ENCODE peak calls at places on chromosome 17, in eight cellular contexts. F is heart right ventricle, X is fibroblast of the aortic adventitia, M is HFF-Myc, U is choroid plexus epithelial cell, Y is epithelial cell of proximal tubule, J is cardiac fibroblast, L is fibroblast of mammary gland. W is an unnamed sample.

GRCh38 chr17:76384987-76385891 is 830 bp downstream of the SPHK1 start:
- DNase-seq in F (peak; percentile 45), X (peak; percentile 70), M (no peak), U (peak; percentile 77), Y (no peak), J (peak; percentile 91), L (peak; percentile 90), W (no peak)

GRCh38 chr17:44932526-44933097 is 15.0 kb downstream of the KIF18B start:
- DNase-seq in F (no peak), X (no peak), M (no peak), U (no peak), Y (no peak), J (no peak), L (no peak), W (no peak)

GRCh38 chr17:78580277-78580804 is 3.1 kb upstream of the DNAH17 start:
- DNase-seq in F (no peak), X (no peak), M (no peak), U (no peak), Y (no peak), J (no peak), L (no peak), W (no peak)

GRCh38 chr17:12342609-12343248 is 322.1 kb downstream of the MAP2K4 start:
- DNase-seq in F (no peak), X (peak; percentile 3), M (peak; percentile 9), U (peak; percentile 45), Y (no peak), J (peak; percentile 51), L (peak; percentile 45), W (no peak)

GRCh38 chr17:69723741-69724140 is 309.2 kb downstream of the MAP2K6 start:
- DNase-seq in F (no peak), X (no peak), M (no peak), U (peak; percentile 49), Y (no peak), J (peak; percentile 38), L (peak; percentile 15), W (no peak)

GRCh38 chr17:83103200-83103937 is 24.0 kb downstream of the METRNL start:
- DNase-seq in F (peak; percentile 70), X (no peak), M (no peak), U (no peak), Y (no peak), J (no peak), L (peak; percentile 39), W (no peak)

GRCh38 chr17:32920293-32920692 is 7.7 kb upstream of the TMEM98 start:
- DNase-seq in F (no peak), X (no peak), M (no peak), U (no peak), Y (no peak), J (no peak), L (no peak), W (no peak)

GRCh38 chr17:58084317-58084981 is 1.2 kb downstream of the DYNLL2 start:
- DNase-seq in F (peak; percentile 29), X (peak; percentile 8), M (no peak), U (peak; percentile 23), Y (no peak), J (peak; percentile 15), L (peak; percentile 11), W (peak; percentile 38)

GRCh38 chr17:3534881-3535252 is 22.7 kb downstream of the TRPV3 start:
- DNase-seq in F (no peak), X (peak; percentile 75), M (no peak), U (peak; percentile 52), Y (no peak), J (peak; percentile 53), L (peak; percentile 61), W (no peak)

GRCh38 chr17:80441133-80441578 is 26.2 kb downstream of the ENDOV start:
- DNase-seq in F (peak; percentile 32), X (peak; percentile 34), M (no peak), U (peak; percentile 56), Y (no peak), J (peak; percentile 33), L (peak; percentile 28), W (no peak)

GRCh38 chr17:48596735-48597491 is 3.3 kb upstream of the HOXB5 start:
- DNase-seq in F (no peak), X (no peak), M (no peak), U (no peak), Y (no peak), J (no peak), L (peak; percentile 72), W (no peak)
- H3K4me3 ChIP-seq in F (peak overlapping the region; percentile 39), X (peak overlapping the region; percentile 70), M (no peak overlapping the region), U (no peak overlapping the region), Y (peak overlapping the region; percentile 74), J (no peak overlapping the region), L (peak overlapping the region; percentile 65), W (peak overlapping the region; percentile 57)

DNA sequence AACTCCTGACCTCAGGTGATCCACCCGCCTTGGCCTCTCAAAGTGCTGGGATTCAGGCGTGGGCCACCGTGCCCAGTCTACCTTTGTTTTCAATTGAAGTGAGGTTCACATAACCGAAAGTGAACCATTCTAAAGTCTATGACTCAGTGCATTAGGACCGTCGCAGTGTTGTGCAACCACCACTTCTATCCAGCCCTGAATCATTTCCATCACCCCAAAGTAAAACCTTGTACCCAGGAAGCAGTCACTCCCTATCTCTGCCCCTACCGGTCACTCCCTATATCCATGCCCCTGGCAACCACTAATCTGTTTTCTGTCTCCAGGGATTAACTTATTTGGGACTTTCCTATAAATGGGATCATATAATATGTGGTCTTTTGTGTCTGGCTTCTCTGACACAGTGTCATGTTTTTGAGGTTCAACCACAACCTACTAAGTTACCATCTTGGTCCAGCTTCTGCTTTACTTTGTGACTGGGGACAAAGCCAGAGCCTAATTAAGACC is 28.3 kb upstream of the CDC42EP4 start:
- DNase-seq in F (no peak), X (peak; percentile 94), M (peak; percentile 87), U (peak; percentile 93), Y (peak; percentile 92), J (peak; percentile 97), L (peak; percentile 95), W (no peak)
- TF ChIP-seq CTCF in F (no peak), X (peak; percentile 59), M (peak; percentile 60), U (peak; percentile 49), Y (peak; percentile 62), J (peak; percentile 55), L (peak; percentile 73), W (no peak)

DNA sequence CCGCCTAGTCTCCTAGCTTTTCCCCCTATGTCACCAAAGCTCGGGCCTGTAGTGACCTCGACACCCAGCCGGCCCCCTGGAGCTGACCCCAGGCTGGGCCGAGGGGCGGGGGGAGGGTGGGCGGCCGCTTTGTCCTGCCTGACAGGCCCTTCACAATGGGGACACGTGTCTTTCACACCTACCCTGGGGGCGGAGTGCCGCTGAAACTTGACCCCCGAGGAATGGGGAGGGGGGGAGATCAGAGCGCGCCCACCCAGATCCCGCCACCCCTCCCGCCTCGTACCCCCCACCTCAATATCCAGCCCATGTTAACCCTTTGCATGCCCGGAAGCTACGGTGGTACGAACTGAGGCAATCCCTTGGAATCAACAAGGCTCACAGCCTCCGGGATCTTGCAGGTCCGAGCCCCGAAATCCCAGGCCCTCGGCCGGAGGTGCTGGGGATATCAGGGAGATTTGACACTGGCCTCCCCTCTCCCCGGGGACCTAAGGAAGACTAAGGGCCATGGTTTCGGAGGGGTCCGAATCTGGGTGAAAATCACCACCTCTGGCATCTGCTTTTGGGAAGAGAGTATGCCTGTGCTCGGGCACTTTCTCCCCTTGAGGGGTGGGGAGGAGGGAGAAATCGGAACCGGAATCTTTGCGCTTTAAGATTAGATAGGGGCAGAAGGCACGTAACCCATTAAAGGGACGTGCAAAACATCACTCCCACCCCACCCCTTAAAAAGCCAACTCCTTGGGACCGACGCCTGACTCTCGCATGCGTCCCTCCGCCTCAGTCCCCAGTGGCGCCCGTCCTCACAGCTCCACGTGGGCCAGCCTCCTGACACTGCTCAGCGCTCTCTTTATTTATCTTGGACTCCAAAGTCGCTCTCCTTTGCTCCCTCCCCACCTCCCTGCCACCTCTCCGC is 2.6 kb downstream of the NOG start:
- DNase-seq in F (no peak), X (no peak), M (no peak), U (no peak), Y (no peak), J (no peak), L (no peak), W (no peak)
- H3K4me3 ChIP-seq in F (peak overlapping the region; percentile 27), X (no peak overlapping the region), M (peak overlapping the region; percentile 69), U (no peak overlapping the region), Y (peak overlapping the region; percentile 51), J (no peak overlapping the region), L (no peak overlapping the region), W (no peak overlapping the region)

GRCh38 chr17:27532269-27533067 is 76.2 kb downstream of the KSR1 start:
- DNase-seq in F (no peak), X (no peak), M (no peak), U (peak; percentile 99), Y (no peak), J (no peak), L (peak; percentile 20), W (no peak)
- TF ChIP-seq CTCF in F (no peak), X (no peak), M (no peak), U (no peak), Y (no peak), J (no peak), L (no peak), W (no peak)

GRCh38 chr17:39615434-39615833 is 7.7 kb upstream of the NEUROD2 start:
- DNase-seq in F (no peak), X (no peak), M (no peak), U (no peak), Y (no peak), J (no peak), L (no peak), W (no peak)
- H3K4me3 ChIP-seq in F (no peak overlapping the region), X (no peak overlapping the region), M (no peak overlapping the region), U (no peak overlapping the region), Y (no peak overlapping the region), J (no peak overlapping the region), L (no peak overlapping the region), W (no peak overlapping the region)

GRCh38 chr17:67629963-67630320 is 87.8 kb upstream of the NOL11 start:
- DNase-seq in F (no peak), X (peak; percentile 87), M (peak; percentile 35), U (peak; percentile 81), Y (no peak), J (peak; percentile 83), L (peak; percentile 85), W (no peak)

GRCh38 chr17:67625971-67626370 is 91.8 kb upstream of the NOL11 start:
- DNase-seq in F (no peak), X (no peak), M (no peak), U (no peak), Y (no peak), J (no peak), L (no peak), W (no peak)

GRCh38 chr17:67624886-67625656 is 92.7 kb upstream of the NOL11 start:
- DNase-seq in F (no peak), X (no peak), M (no peak), U (no peak), Y (no peak), J (no peak), L (no peak), W (no peak)

GRCh38 chr17:67623767-67624166 is 94.0 kb upstream of the NOL11 start:
- DNase-seq in F (no peak), X (no peak), M (no peak), U (no peak), Y (no peak), J (no peak), L (no peak), W (no peak)

GRCh38 chr17:67628580-67629013 is 89.1 kb upstream of the NOL11 start:
- DNase-seq in F (no peak), X (no peak), M (no peak), U (peak; percentile 22), Y (no peak), J (no peak), L (peak; percentile 45), W (peak; percentile 65)
- TF ChIP-seq CTCF in F (peak; percentile 12), X (peak; percentile 27), M (peak; percentile 15), U (peak; percentile 40), Y (peak; percentile 48), J (no peak), L (peak; percentile 27), W (peak; percentile 53)

GRCh38 chr17:8324132-8324531 is 14.1 kb downstream of the ARHGEF15 start:
- DNase-seq in F (no peak), X (no peak), M (no peak), U (no peak), Y (no peak), J (no peak), L (no peak), W (no peak)
- H3K4me3 ChIP-seq in F (no peak overlapping the region), X (no peak overlapping the region), M (no peak overlapping the region), U (no peak overlapping the region), Y (no peak overlapping the region), J (no peak overlapping the region), L (no peak overlapping the region), W (no peak overlapping the region)